ENCODE peak calls at places on chromosomes 7 and 10, in four cellular contexts. J, P, V and I are unnamed samples.

GRCh38 chr7:124261710-124262109 is 228.8 kb upstream of the TMEM229A start:
- DNase-seq in J (peak), V (no peak), P (no peak), I (no peak)

GRCh38 chr7:78953726-78954363 is 499.6 kb downstream of the MAGI2 start:
- DNase-seq in V (no peak), P (no peak), J (no peak), I (no peak)

GRCh38 chr10:132882069-132882468 is 60.3 kb downstream of the CFAP46 start:
- DNase-seq in V (no peak), P (peak), J (no peak), I (no peak)

GRCh38 chr7:131889572-131890150 is 333.2 kb upstream of the PODXL start:
- DNase-seq in P (no peak), V (peak), J (no peak), I (peak)

GRCh38 chr7:138981332-138982203 is at the start of gene KIAA1549:
- DNase-seq in V (peak), P (peak), J (peak), I (no peak)

GRCh38 chr7:98280791-98281756 is at the start of gene BRI3:
- DNase-seq in J (peak), P (peak), V (peak), I (peak)

GRCh38 chr10:68125770-68126169 is 16.5 kb downstream of the MYPN start:
- DNase-seq in P (no peak), J (no peak), V (no peak), I (no peak)

GRCh38 chr10:131874991-131875451 is 25.8 kb upstream of the PPP2R2D start:
- DNase-seq in P (peak), V (peak), J (peak), I (peak)

GRCh38 chr7:41940760-41941343 is 238.0 kb upstream of the INHBA start:
- DNase-seq in V (peak), P (peak), J (peak), I (peak)

GRCh38 chr7:51950811-51951210 is 634.2 kb upstream of the COBL start:
- DNase-seq in J (no peak), P (no peak), V (no peak), I (no peak)

GRCh38 chr7:141150465-141150864 is 76.6 kb downstream of the TMEM178B start:
- DNase-seq in J (no peak), P (no peak), V (peak), I (no peak)

GRCh38 chr7:101164071-101164840 is 1.1 kb downstream of the VGF start:
- DNase-seq in V (peak), J (peak), P (no peak), I (peak)

GRCh38 chr7:95404316-95404715 is 8.1 kb upstream of the PON3 start:
- DNase-seq in P (no peak), J (peak), V (no peak), I (no peak)

GRCh38 chr7:92489634-92490033 is 11.9 kb upstream of the ERVW-1 start:
- DNase-seq in V (no peak), P (no peak), J (no peak), I (no peak)

GRCh38 chr10:70886921-70887665 is 1.3 kb downstream of the PCBD1 start:
- DNase-seq in J (no peak), V (no peak), P (no peak), I (no peak)

GRCh38 chr10:73407495-73407894 is 6.4 kb downstream of the ANXA7 start:
- DNase-seq in P (no peak), J (no peak), V (no peak), I (no peak)

GRCh38 chr10:108036298-108036697 is 871.8 kb upstream of the SORCS1 start:
- DNase-seq in V (no peak), P (no peak), J (no peak), I (no peak)

GRCh38 chr10:13414855-13415254 is 66.8 kb upstream of the SEPHS1 start:
- DNase-seq in P (no peak), V (peak), J (peak), I (no peak)

GRCh38 chr10:72260588-72261322 is 13.0 kb upstream of the DDIT4 start:
- DNase-seq in P (peak), V (peak), J (peak), I (no peak)

GRCh38 chr7:84912993-84913635 is 273.7 kb downstream of the SEMA3D start:
- DNase-seq in J (no peak), P (no peak), V (peak), I (peak)

GRCh38 chr10:43199684-43200537 is 61.7 kb downstream of the CSGALNACT2 start:
- DNase-seq in P (peak), V (no peak), J (no peak), I (no peak)

GRCh38 chr7:68800316-68800715 is 798.0 kb upstream of the AUTS2 start:
- DNase-seq in J (no peak), V (no peak), P (no peak), I (peak)

GRCh38 chr10:95650232-95650631 is 6.3 kb downstream of the ALDH18A1 start:
- DNase-seq in J (no peak), P (no peak), V (no peak), I (no peak)

GRCh38 chr7:55261386-55261770 is 103.8 kb upstream of the LANCL2 start:
- DNase-seq in V (no peak), J (no peak), P (no peak), I (no peak)

GRCh38 chr10:71975087-71975890 is 11.1 kb downstream of the CHST3 start:
- DNase-seq in J (no peak), P (peak), V (peak), I (peak)

GRCh38 chr10:124875596-124875995 is 66.3 kb upstream of the ZRANB1 start:
- DNase-seq in J (peak), P (peak), V (peak), I (no peak)

GRCh38 chr10:113953505-113954272 is 90.0 kb upstream of the ADRB1 start:
- DNase-seq in P (no peak), J (no peak), V (no peak), I (no peak)

GRCh38 chr10:11058014-11058413 is 40.3 kb downstream of the CELF2 start:
- DNase-seq in P (no peak), J (no peak), V (no peak), I (no peak)

GRCh38 chr10:11180228-11180627 is 162.6 kb downstream of the CELF2 start:
- DNase-seq in P (peak), V (no peak), J (no peak), I (no peak)

GRCh38 chr7:135845415-135846075 is 96.9 kb upstream of the FAM180A start:
- DNase-seq in V (no peak), J (no peak), P (no peak), I (no peak)

GRCh38 chr10:83648184-83648583 is 491.1 kb upstream of the GHITM start:
- DNase-seq in P (no peak), J (no peak), V (no peak), I (no peak)

GRCh38 chr10:102648269-102648888 is 4.1 kb downstream of the TRIM8 start:
- DNase-seq in P (no peak), J (no peak), V (no peak), I (no peak)

GRCh38 chr7:2819161-2819953 is 24.8 kb downstream of the GNA12 start:
- DNase-seq in P (no peak), V (peak), J (no peak), I (no peak)

GRCh38 chr7:51187941-51188340 is 128.7 kb downstream of the COBL start:
- DNase-seq in J (peak), V (no peak), P (no peak), I (no peak)

GRCh38 chr7:155763721-155764431 is 48.4 kb downstream of the SHH start:
- DNase-seq in P (no peak), J (no peak), V (no peak), I (no peak)

GRCh38 chr7:94893661-94894060 is 13.7 kb upstream of the PPP1R9A start:
- DNase-seq in J (no peak), P (no peak), V (no peak), I (no peak)

GRCh38 chr7:107078517-107078966 is 34.0 kb downstream of the PRKAR2B start:
- DNase-seq in P (peak), J (peak), V (peak), I (peak)

GRCh38 chr7:15751191-15751701 is 64.8 kb upstream of the MEOX2 start:
- DNase-seq in J (peak), V (no peak), P (no peak), I (peak)